ENCODE peak calls at places on chromosomes 12 and 14, in nine cellular contexts. V is stomach, J is sigmoid colon, B is bronchial epithelial cell, N is GM23338, D is RWPE1, A is A549, E is esophagus squamous epithelium, R is testis. Q is an unnamed sample.

GRCh38 chr14:25800841-25801240 is 750.9 kb upstream of the STXBP6 start:
- DNase-seq in J (no peak), B (no peak), N (no peak), D (no peak), E (no peak), A (no peak), V (no peak), R (no peak), Q (no peak)

GRCh38 chr14:28196878-28197277 is 569.7 kb upstream of the FOXG1 start:
- DNase-seq in A (no peak), B (no peak), E (no peak), J (no peak), V (no peak), D (no peak), N (no peak), R (no peak), Q (no peak)

GRCh38 chr14:55721353-55721752 is 141.3 kb downstream of the KTN1 start:
- DNase-seq in A (peak), E (no peak), V (no peak), J (no peak), B (peak), R (peak), N (no peak), D (peak), Q (no peak)

GRCh38 chr12:90987520-90987919 is 17.3 kb downstream of the EPYC start:
- DNase-seq in J (no peak), A (no peak), B (no peak), D (no peak), V (no peak), E (no peak), N (no peak), R (no peak), Q (no peak)

GRCh38 chr12:108441549-108441948 is 73.5 kb upstream of the FICD start:
- DNase-seq in B (no peak), E (no peak), N (peak), J (no peak), A (no peak), V (no peak), D (no peak), R (no peak), Q (no peak)

GRCh38 chr14:34833545-34834523 is 41.3 kb downstream of the BAZ1A start:
- DNase-seq in J (no peak), A (no peak), D (no peak), N (no peak), V (no peak), R (no peak), B (no peak), E (no peak), Q (no peak)

GRCh38 chr14:88983755-88984154 is 159.3 kb downstream of the TTC8 start:
- DNase-seq in V (no peak), J (no peak), D (peak), A (peak), N (no peak), R (no peak), E (no peak), B (peak), Q (no peak)

GRCh38 chr12:19130224-19131019 is 889 bp downstream of the PLEKHA5 start:
- DNase-seq in R (peak), E (no peak), B (no peak), V (peak), J (peak), N (peak), D (peak), A (peak), Q (no peak)

GRCh38 chr12:6883252-6883651 is 10.1 kb upstream of the SPSB2 start:
- DNase-seq in A (no peak), B (no peak), V (no peak), N (no peak), J (no peak), R (no peak), E (no peak), D (no peak), Q (no peak)

GRCh38 chr12:124543052-124543590 is 24.3 kb downstream of the NCOR2 start:
- DNase-seq in A (peak), B (no peak), E (no peak), N (no peak), R (no peak), J (no peak), D (no peak), V (no peak), Q (peak)

GRCh38 chr14:104442611-104443390 is 136.8 kb upstream of the C14orf180 start:
- DNase-seq in A (no peak), B (no peak), V (no peak), D (no peak), J (no peak), R (no peak), E (no peak), N (no peak), Q (peak)

GRCh38 chr12:49109631-49110172 is 945 bp downstream of the LMBR1L start:
- DNase-seq in R (no peak), N (no peak), D (no peak), V (no peak), J (no peak), B (no peak), E (no peak), A (no peak), Q (no peak)

GRCh38 chr12:49108958-49109404 is 1.7 kb downstream of the LMBR1L start:
- DNase-seq in E (no peak), N (no peak), B (no peak), J (peak), V (no peak), D (no peak), A (no peak), R (peak), Q (no peak)

GRCh38 chr12:49105504-49106120 is 5.0 kb downstream of the LMBR1L start:
- DNase-seq in R (no peak), B (peak), V (no peak), J (no peak), E (no peak), N (no peak), D (peak), A (no peak), Q (no peak)

GRCh38 chr12:49111206-49111605 is 559 bp upstream of the LMBR1L start:
- DNase-seq in R (no peak), J (no peak), A (no peak), E (no peak), D (no peak), V (no peak), N (no peak), B (no peak), Q (no peak)

GRCh38 chr12:49110191-49111155 is at the start of gene LMBR1L:
- DNase-seq in R (peak), B (peak), E (peak), D (peak), N (peak), A (peak), V (peak), J (peak), Q (peak)
- TF ChIP-seq CTCF in R (peak), B (peak), E (peak), D (peak), N (peak), A (no peak), V (peak), J (peak), Q (peak)

GRCh38 chr14:36659822-36660735 is 1.6 kb upstream of the PAX9 start:
- DNase-seq in D (no peak), N (peak), V (no peak), A (no peak), R (no peak), E (no peak), B (peak), J (no peak), Q (no peak)
- TF ChIP-seq CTCF in D (no peak), N (no peak), V (no peak), A (no peak), R (no peak), E (no peak), B (peak), J (no peak), Q (no peak)

GRCh38 chr12:13348464-13348863 is 151.9 kb downstream of the EMP1 start:
- DNase-seq in R (no peak), J (no peak), E (no peak), D (no peak), A (no peak), B (no peak), V (no peak), N (no peak), Q (no peak)

GRCh38 chr12:13350381-13350780 is 153.9 kb downstream of the EMP1 start:
- DNase-seq in B (no peak), A (no peak), J (no peak), V (no peak), R (no peak), N (no peak), D (no peak), E (no peak), Q (no peak)

GRCh38 chr12:13345722-13346121 is 149.2 kb downstream of the EMP1 start:
- DNase-seq in R (no peak), A (no peak), E (no peak), B (no peak), N (no peak), J (no peak), V (no peak), D (no peak), Q (no peak)

GRCh38 chr12:13350946-13351345 is 154.4 kb downstream of the EMP1 start:
- DNase-seq in B (no peak), A (no peak), R (no peak), N (no peak), E (no peak), J (no peak), D (no peak), V (no peak), Q (no peak)

GRCh38 chr12:13347241-13348043 is 150.9 kb downstream of the EMP1 start:
- DNase-seq in D (peak), J (no peak), R (no peak), A (peak), E (no peak), V (no peak), B (peak), N (no peak), Q (no peak)
- TF ChIP-seq CTCF in D (no peak), J (no peak), R (no peak), A (peak), E (no peak), V (no peak), B (no peak), N (no peak), Q (no peak)

DNA sequence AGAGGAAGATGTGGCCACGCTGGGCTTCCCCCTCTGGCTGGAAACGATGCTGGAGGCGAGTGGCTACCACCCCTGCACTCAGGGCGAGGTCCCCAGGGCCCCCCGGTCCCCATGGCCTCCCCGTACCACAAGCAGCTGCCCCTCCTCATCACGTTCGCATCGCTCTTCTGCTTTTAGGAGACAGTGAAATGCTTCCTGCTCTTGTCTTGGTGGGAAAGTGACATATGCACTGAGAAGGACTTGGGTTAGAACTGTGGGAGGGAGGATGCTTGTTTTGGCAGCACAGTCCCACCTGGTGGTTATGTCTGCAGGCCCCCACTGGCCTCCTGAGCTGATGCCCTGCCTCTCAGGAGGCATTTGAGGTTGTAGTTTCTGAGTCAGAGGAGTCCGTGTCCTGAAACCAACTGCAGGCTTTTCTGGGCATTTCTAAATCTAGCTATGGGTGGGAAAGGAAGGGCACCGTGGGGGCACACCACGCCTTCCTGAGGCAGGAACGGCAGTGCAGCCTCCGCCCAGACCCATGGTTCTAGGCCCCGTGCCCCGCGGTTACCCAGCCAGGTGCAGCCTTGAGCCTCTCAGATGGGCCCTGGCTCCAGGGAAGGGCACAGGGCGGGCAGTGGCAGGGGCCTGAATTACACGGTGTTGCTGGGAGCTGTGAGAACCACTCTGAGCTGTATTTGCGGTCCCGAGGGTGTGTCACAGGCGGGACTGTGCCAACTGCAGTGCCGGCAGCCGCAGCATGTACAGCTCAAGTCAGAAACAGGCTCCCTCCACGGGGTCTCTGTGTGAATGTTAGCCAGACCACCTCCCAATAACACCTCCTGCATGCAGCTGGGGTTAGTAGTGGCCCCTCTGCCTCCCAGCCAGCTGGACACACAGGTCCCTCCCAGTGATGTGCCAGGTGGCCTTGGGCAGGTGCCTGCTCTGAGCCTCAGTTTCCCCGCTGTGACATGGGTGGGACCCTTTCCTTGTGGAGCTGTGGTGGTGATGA is 139.5 kb downstream of the ADGRD1 start:
- DNase-seq in J (peak), R (peak), B (peak), D (no peak), V (no peak), A (no peak), E (no peak), N (no peak), Q (peak)
- TF ChIP-seq CTCF in J (no peak), R (no peak), B (no peak), D (no peak), V (no peak), A (no peak), E (no peak), N (no peak), Q (no peak)

DNA sequence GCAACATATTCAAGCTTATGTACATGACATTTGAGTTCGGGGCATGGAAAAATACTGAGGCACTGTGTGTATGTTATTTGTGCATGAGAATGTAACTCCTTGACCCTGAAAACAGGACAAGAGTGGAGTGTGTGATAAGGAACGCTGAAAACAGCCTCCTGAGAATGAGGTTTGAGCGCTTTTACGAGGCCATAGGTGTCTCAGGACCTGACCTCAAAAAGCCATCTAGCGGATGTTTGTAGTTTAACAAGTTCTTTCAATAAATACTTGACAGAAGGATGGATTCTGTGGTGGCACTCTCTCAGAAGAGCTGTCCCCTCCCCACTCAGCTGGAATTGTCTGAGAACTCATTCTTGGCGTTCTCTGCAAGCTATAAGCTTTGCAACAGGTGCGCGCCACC is 350.5 kb upstream of the TMTC1 start:
- DNase-seq in N (peak), E (no peak), B (peak), J (no peak), A (peak), R (no peak), V (no peak), D (no peak), Q (no peak)
- TF ChIP-seq CTCF in N (peak), E (no peak), B (peak), J (no peak), A (no peak), R (no peak), V (no peak), D (no peak), Q (no peak)

DNA sequence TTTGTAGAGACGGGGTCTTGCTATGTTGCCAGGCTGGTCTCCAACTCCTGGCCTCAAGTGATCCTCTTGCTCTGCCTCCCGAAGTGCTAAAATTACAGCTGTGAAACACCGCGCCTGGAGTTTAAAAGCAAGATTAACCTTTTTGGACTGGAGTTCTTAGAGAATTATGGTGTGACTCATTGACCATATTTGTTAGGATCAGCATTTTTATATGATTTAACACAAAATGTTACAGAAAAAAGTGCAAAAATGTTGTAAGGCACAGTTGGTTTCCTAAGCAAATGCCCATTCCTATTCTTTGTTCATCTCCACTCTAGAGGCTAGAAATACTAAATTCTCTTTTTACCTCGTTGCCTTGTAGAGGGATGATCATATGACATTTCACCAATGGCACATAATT is 27.6 kb downstream of the SLC35E3 start:
- DNase-seq in D (no peak), J (no peak), A (no peak), N (no peak), R (no peak), B (no peak), V (no peak), E (no peak), Q (no peak)
- TF ChIP-seq CTCF in D (no peak), J (no peak), A (no peak), N (no peak), R (no peak), B (no peak), V (no peak), E (no peak), Q (no peak)

GRCh38 chr14:73752297-73752992 is 38.3 kb upstream of the PNMA1 start:
- DNase-seq in J (peak), D (no peak), R (peak), N (peak), V (peak), E (no peak), B (no peak), A (peak), Q (no peak)
- TF ChIP-seq CTCF in J (peak), D (no peak), R (no peak), N (peak), V (no peak), E (no peak), B (peak), A (peak), Q (peak)